ENCODE peak calls at places on chromosomes 16 and 17, in nine cellular contexts. One of them, this sample, is unnamed.

GRCh38 chr17:39161967-39162366 is 4.0 kb downstream of the ARL5C start:
- DNase-seq in body of pancreas: no peak
- DNase-seq in esophagus squamous epithelium: no peak
- DNase-seq in OCI-LY7: peak; percentile 40
- DNase-seq in CD8-positive, alpha-beta T cell: no peak
- DNase-seq in cardiac fibroblast: no peak
- DNase-seq in H1: no peak
- DNase-seq in AG04450: no peak
- DNase-seq in BE2C: no peak
- DNase-seq in this sample: no peak

GRCh38 chr16:69924777-69925191 is 26.4 kb upstream of the CLEC18A start:
- DNase-seq in body of pancreas: peak; percentile 57
- DNase-seq in esophagus squamous epithelium: no peak
- DNase-seq in OCI-LY7: no peak
- DNase-seq in CD8-positive, alpha-beta T cell: no peak
- DNase-seq in cardiac fibroblast: peak; percentile 90
- DNase-seq in H1: no peak
- DNase-seq in AG04450: peak; percentile 55
- DNase-seq in BE2C: no peak
- DNase-seq in this sample: no peak

GRCh38 chr17:73532441-73532901 is 111.8 kb downstream of the SDK2 start:
- DNase-seq in body of pancreas: no peak
- DNase-seq in esophagus squamous epithelium: no peak
- DNase-seq in OCI-LY7: no peak
- DNase-seq in CD8-positive, alpha-beta T cell: no peak
- DNase-seq in cardiac fibroblast: no peak
- DNase-seq in H1: no peak
- DNase-seq in AG04450: no peak
- DNase-seq in BE2C: peak; percentile 82
- DNase-seq in this sample: no peak

GRCh38 chr16:25155553-25156460 is 44.3 kb downstream of the LCMT1 start:
- DNase-seq in body of pancreas: no peak
- DNase-seq in esophagus squamous epithelium: no peak
- DNase-seq in OCI-LY7: no peak
- DNase-seq in CD8-positive, alpha-beta T cell: no peak
- DNase-seq in cardiac fibroblast: peak; percentile 31
- DNase-seq in H1: no peak
- DNase-seq in AG04450: no peak
- DNase-seq in BE2C: no peak
- DNase-seq in this sample: no peak

GRCh38 chr16:88840589-88841215 is 16.0 kb downstream of the GALNS start:
- DNase-seq in body of pancreas: no peak
- DNase-seq in esophagus squamous epithelium: no peak
- DNase-seq in OCI-LY7: no peak
- DNase-seq in CD8-positive, alpha-beta T cell: no peak
- DNase-seq in cardiac fibroblast: no peak
- DNase-seq in H1: no peak
- DNase-seq in AG04450: no peak
- DNase-seq in BE2C: no peak
- DNase-seq in this sample: no peak

GRCh38 chr17:64343833-64344637 is 46.6 kb downstream of the PECAM1 start:
- DNase-seq in body of pancreas: peak; percentile 58
- DNase-seq in esophagus squamous epithelium: no peak
- DNase-seq in OCI-LY7: no peak
- DNase-seq in CD8-positive, alpha-beta T cell: no peak
- DNase-seq in cardiac fibroblast: peak; percentile 99
- DNase-seq in H1: no peak
- DNase-seq in AG04450: peak; percentile 46
- DNase-seq in BE2C: peak; percentile 25
- DNase-seq in this sample: peak; percentile 20

GRCh38 chr17:38418069-38418692 is 10.1 kb upstream of the ARHGAP23 start:
- DNase-seq in body of pancreas: no peak
- DNase-seq in esophagus squamous epithelium: no peak
- DNase-seq in OCI-LY7: no peak
- DNase-seq in CD8-positive, alpha-beta T cell: no peak
- DNase-seq in cardiac fibroblast: no peak
- DNase-seq in H1: no peak
- DNase-seq in AG04450: no peak
- DNase-seq in BE2C: no peak
- DNase-seq in this sample: no peak

GRCh38 chr16:709651-710499 is 4.3 kb upstream of the FBXL16 start:
- DNase-seq in body of pancreas: peak; percentile 56
- DNase-seq in esophagus squamous epithelium: no peak
- DNase-seq in OCI-LY7: no peak
- DNase-seq in CD8-positive, alpha-beta T cell: no peak
- DNase-seq in cardiac fibroblast: peak; percentile 92
- DNase-seq in H1: no peak
- DNase-seq in AG04450: peak; percentile 62
- DNase-seq in BE2C: peak; percentile 95
- DNase-seq in this sample: no peak

GRCh38 chr17:17226451-17227265 is 10.3 kb downstream of the FLCN start:
- DNase-seq in body of pancreas: no peak
- DNase-seq in esophagus squamous epithelium: no peak
- DNase-seq in OCI-LY7: no peak
- DNase-seq in CD8-positive, alpha-beta T cell: no peak
- DNase-seq in cardiac fibroblast: no peak
- DNase-seq in H1: no peak
- DNase-seq in AG04450: no peak
- DNase-seq in BE2C: no peak
- DNase-seq in this sample: no peak

GRCh38 chr17:13940858-13941665 is 128.2 kb upstream of the COX10 start:
- DNase-seq in body of pancreas: no peak
- DNase-seq in esophagus squamous epithelium: no peak
- DNase-seq in OCI-LY7: no peak
- DNase-seq in CD8-positive, alpha-beta T cell: no peak
- DNase-seq in cardiac fibroblast: peak; percentile 66
- DNase-seq in H1: no peak
- DNase-seq in AG04450: no peak
- DNase-seq in BE2C: no peak
- DNase-seq in this sample: no peak

GRCh38 chr16:2040031-2040430 is 7.6 kb downstream of the NTHL1 start:
- DNase-seq in body of pancreas: no peak
- DNase-seq in esophagus squamous epithelium: no peak
- DNase-seq in OCI-LY7: no peak
- DNase-seq in CD8-positive, alpha-beta T cell: no peak
- DNase-seq in cardiac fibroblast: no peak
- DNase-seq in H1: no peak
- DNase-seq in AG04450: no peak
- DNase-seq in BE2C: no peak
- DNase-seq in this sample: no peak

GRCh38 chr16:55944377-55944802 is 69.2 kb upstream of the CES5A start:
- DNase-seq in body of pancreas: peak; percentile 67
- DNase-seq in esophagus squamous epithelium: no peak
- DNase-seq in OCI-LY7: peak; percentile 39
- DNase-seq in CD8-positive, alpha-beta T cell: peak; percentile 8
- DNase-seq in cardiac fibroblast: peak; percentile 73
- DNase-seq in H1: peak; percentile 89
- DNase-seq in AG04450: peak; percentile 30
- DNase-seq in BE2C: peak; percentile 80
- DNase-seq in this sample: no peak

GRCh38 chr16:79370736-79371135 is 229.8 kb downstream of the MAF start:
- DNase-seq in body of pancreas: no peak
- DNase-seq in esophagus squamous epithelium: no peak
- DNase-seq in OCI-LY7: no peak
- DNase-seq in CD8-positive, alpha-beta T cell: no peak
- DNase-seq in cardiac fibroblast: no peak
- DNase-seq in H1: no peak
- DNase-seq in AG04450: no peak
- DNase-seq in BE2C: no peak
- DNase-seq in this sample: no peak

GRCh38 chr17:76481091-76481655 is 13.8 kb downstream of the AANAT start:
- DNase-seq in body of pancreas: no peak
- DNase-seq in esophagus squamous epithelium: no peak
- DNase-seq in OCI-LY7: peak; percentile 98
- DNase-seq in CD8-positive, alpha-beta T cell: no peak
- DNase-seq in cardiac fibroblast: no peak
- DNase-seq in H1: no peak
- DNase-seq in AG04450: no peak
- DNase-seq in BE2C: no peak
- DNase-seq in this sample: no peak

GRCh38 chr17:56173958-56174357 is 20.7 kb downstream of the ANKFN1 start:
- DNase-seq in body of pancreas: no peak
- DNase-seq in esophagus squamous epithelium: no peak
- DNase-seq in OCI-LY7: no peak
- DNase-seq in CD8-positive, alpha-beta T cell: no peak
- DNase-seq in cardiac fibroblast: no peak
- DNase-seq in H1: no peak
- DNase-seq in AG04450: no peak
- DNase-seq in BE2C: no peak
- DNase-seq in this sample: no peak

GRCh38 chr16:81216706-81217105 is 21.8 kb upstream of the BCO1 start:
- DNase-seq in body of pancreas: no peak
- DNase-seq in esophagus squamous epithelium: no peak
- DNase-seq in OCI-LY7: no peak
- DNase-seq in CD8-positive, alpha-beta T cell: no peak
- DNase-seq in cardiac fibroblast: no peak
- DNase-seq in H1: no peak
- DNase-seq in AG04450: no peak
- DNase-seq in BE2C: no peak
- DNase-seq in this sample: no peak

GRCh38 chr16:81216114-81216513 is 22.4 kb upstream of the BCO1 start:
- DNase-seq in body of pancreas: no peak
- DNase-seq in esophagus squamous epithelium: no peak
- DNase-seq in OCI-LY7: no peak
- DNase-seq in CD8-positive, alpha-beta T cell: no peak
- DNase-seq in cardiac fibroblast: no peak
- DNase-seq in H1: no peak
- DNase-seq in AG04450: no peak
- DNase-seq in BE2C: no peak
- DNase-seq in this sample: no peak

GRCh38 chr16:81212830-81213465 is 25.5 kb upstream of the BCO1 start:
- DNase-seq in body of pancreas: no peak
- DNase-seq in esophagus squamous epithelium: no peak
- DNase-seq in OCI-LY7: no peak
- DNase-seq in CD8-positive, alpha-beta T cell: no peak
- DNase-seq in cardiac fibroblast: no peak
- DNase-seq in H1: no peak
- DNase-seq in AG04450: no peak
- DNase-seq in BE2C: peak; percentile 28
- DNase-seq in this sample: no peak

GRCh38 chr16:81210807-81211206 is 27.7 kb upstream of the BCO1 start:
- DNase-seq in body of pancreas: no peak
- DNase-seq in esophagus squamous epithelium: no peak
- DNase-seq in OCI-LY7: no peak
- DNase-seq in CD8-positive, alpha-beta T cell: no peak
- DNase-seq in cardiac fibroblast: peak; percentile 2
- DNase-seq in H1: no peak
- DNase-seq in AG04450: no peak
- DNase-seq in BE2C: peak; percentile 52
- DNase-seq in this sample: no peak

GRCh38 chr16:81214745-81215166 is 23.7 kb upstream of the BCO1 start:
- DNase-seq in body of pancreas: peak; percentile 25
- DNase-seq in esophagus squamous epithelium: no peak
- DNase-seq in OCI-LY7: no peak
- DNase-seq in CD8-positive, alpha-beta T cell: no peak
- DNase-seq in cardiac fibroblast: peak; percentile 37
- DNase-seq in H1: peak; percentile 62
- DNase-seq in AG04450: no peak
- DNase-seq in BE2C: no peak
- DNase-seq in this sample: no peak
- TF ChIP-seq CTCF in body of pancreas: no peak
- TF ChIP-seq CTCF in esophagus squamous epithelium: no peak
- TF ChIP-seq CTCF in OCI-LY7: peak; percentile 62
- TF ChIP-seq CTCF in CD8-positive, alpha-beta T cell: no peak
- TF ChIP-seq CTCF in cardiac fibroblast: peak; percentile 63
- TF ChIP-seq CTCF in H1: peak; percentile 83
- TF ChIP-seq CTCF in AG04450: peak; percentile 60
- TF ChIP-seq CTCF in BE2C: peak; percentile 28
- TF ChIP-seq CTCF in this sample: peak; percentile 59

DNA sequence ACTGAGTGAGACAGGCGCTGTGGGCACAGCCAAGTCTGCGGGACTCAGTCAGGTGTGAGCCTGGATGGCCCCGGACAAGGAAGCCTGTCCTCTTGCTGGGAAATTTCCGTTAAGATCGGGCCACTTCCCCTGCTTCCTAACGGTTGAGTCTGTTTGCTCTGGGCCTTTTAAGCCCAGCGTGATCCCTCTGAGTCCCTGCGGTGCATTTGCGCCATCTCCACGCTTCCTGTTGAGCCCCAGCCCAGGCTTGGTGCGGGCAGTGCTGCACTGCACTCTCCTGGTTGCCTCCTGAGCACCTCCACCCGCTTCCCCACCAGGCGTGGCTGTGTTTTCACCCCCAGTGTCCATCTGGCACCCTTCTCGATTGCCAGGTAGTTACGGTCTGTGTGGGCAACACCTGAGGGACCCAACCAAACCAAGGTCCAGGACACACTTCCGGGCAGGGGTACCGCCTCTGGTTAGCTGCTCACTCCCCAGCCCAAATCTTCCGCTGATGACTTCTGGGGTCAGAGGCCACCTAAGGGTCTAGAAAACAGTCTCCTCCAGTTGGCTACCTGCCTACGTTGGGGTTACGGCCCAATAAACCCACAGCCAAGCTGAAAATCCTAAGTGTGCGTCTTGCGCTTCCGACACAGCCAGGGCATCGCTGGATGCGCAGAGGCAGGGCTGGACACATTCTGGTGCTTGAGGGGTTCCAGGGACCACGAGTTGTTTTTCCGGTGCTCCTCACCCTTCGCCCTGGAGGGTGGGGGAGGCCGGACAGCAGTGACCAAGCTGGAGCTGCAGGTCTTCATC is 1.4 kb upstream of the SLC25A10 start:
- DNase-seq in body of pancreas: peak; percentile 34
- DNase-seq in esophagus squamous epithelium: no peak
- DNase-seq in OCI-LY7: peak; percentile 34
- DNase-seq in CD8-positive, alpha-beta T cell: no peak
- DNase-seq in cardiac fibroblast: peak; percentile 39
- DNase-seq in H1: peak; percentile 77
- DNase-seq in AG04450: no peak
- DNase-seq in BE2C: no peak
- DNase-seq in this sample: no peak
- TF ChIP-seq CTCF in body of pancreas: no peak
- TF ChIP-seq CTCF in esophagus squamous epithelium: no peak
- TF ChIP-seq CTCF in OCI-LY7: no peak
- TF ChIP-seq CTCF in CD8-positive, alpha-beta T cell: no peak
- TF ChIP-seq CTCF in cardiac fibroblast: no peak
- TF ChIP-seq CTCF in H1: no peak
- TF ChIP-seq CTCF in AG04450: no peak
- TF ChIP-seq CTCF in BE2C: no peak
- TF ChIP-seq CTCF in this sample: no peak

DNA sequence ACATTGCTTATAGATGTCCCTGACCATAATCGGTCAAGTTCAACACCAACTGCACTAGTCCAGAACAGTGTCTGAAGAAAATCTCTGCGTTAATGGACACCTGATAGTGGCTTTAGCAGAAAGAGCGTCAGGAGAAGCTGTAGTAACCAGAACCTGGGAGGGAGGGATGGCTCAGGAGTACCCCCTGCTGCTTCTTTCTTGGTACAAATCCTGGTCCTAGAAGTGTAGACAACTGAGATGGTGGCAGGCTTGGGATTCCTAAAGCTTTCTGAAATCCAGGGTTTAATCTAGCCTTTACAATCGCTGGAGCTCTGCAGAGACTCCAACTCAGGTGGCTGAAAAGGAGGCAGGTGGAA is 5.4 kb downstream of the MAP3K14 start:
- DNase-seq in body of pancreas: no peak
- DNase-seq in esophagus squamous epithelium: no peak
- DNase-seq in OCI-LY7: no peak
- DNase-seq in CD8-positive, alpha-beta T cell: no peak
- DNase-seq in cardiac fibroblast: no peak
- DNase-seq in H1: no peak
- DNase-seq in AG04450: no peak
- DNase-seq in BE2C: peak; percentile 37
- DNase-seq in this sample: no peak
- TF ChIP-seq CTCF in body of pancreas: no peak
- TF ChIP-seq CTCF in esophagus squamous epithelium: no peak
- TF ChIP-seq CTCF in OCI-LY7: peak; percentile 37
- TF ChIP-seq CTCF in CD8-positive, alpha-beta T cell: no peak
- TF ChIP-seq CTCF in cardiac fibroblast: peak; percentile 13
- TF ChIP-seq CTCF in H1: no peak
- TF ChIP-seq CTCF in AG04450: peak; percentile 12
- TF ChIP-seq CTCF in BE2C: peak; percentile 68
- TF ChIP-seq CTCF in this sample: peak; percentile 32

GRCh38 chr17:78450696-78451344 is 72.4 kb downstream of the PGS1 start:
- DNase-seq in body of pancreas: no peak
- DNase-seq in esophagus squamous epithelium: no peak
- DNase-seq in OCI-LY7: peak; percentile 15
- DNase-seq in CD8-positive, alpha-beta T cell: no peak
- DNase-seq in cardiac fibroblast: peak; percentile 19
- DNase-seq in H1: no peak
- DNase-seq in AG04450: no peak
- DNase-seq in BE2C: peak; percentile 62
- DNase-seq in this sample: no peak
- TF ChIP-seq CTCF in body of pancreas: no peak
- TF ChIP-seq CTCF in esophagus squamous epithelium: no peak
- TF ChIP-seq CTCF in OCI-LY7: no peak
- TF ChIP-seq CTCF in CD8-positive, alpha-beta T cell: no peak
- TF ChIP-seq CTCF in cardiac fibroblast: no peak
- TF ChIP-seq CTCF in H1: no peak
- TF ChIP-seq CTCF in AG04450: no peak
- TF ChIP-seq CTCF in BE2C: peak; percentile 11
- TF ChIP-seq CTCF in this sample: no peak

This sample was measured in retinal pigment epithelial cell.